ENCODE peak calls at places on chromosomes 3 and 15, in five cellular contexts. One of them, this sample, is unnamed.
A peak's percentile ranks its signal among the peaks of the same experiment; 100 is the strongest.

GRCh38 chr3:5499404-5499803 is 311.9 kb downstream of the EDEM1 start:
- DNase-seq in cardiac fibroblast: no peak
- DNase-seq in coronary artery: no peak
- DNase-seq in upper lobe of right lung: no peak
- DNase-seq in epithelial cell of esophagus: no peak
- DNase-seq in this sample: no peak

GRCh38 chr15:40307421-40308165 is at the start of gene PLCB2:
- DNase-seq in coronary artery: no peak
- DNase-seq in cardiac fibroblast: no peak
- DNase-seq in epithelial cell of esophagus: no peak
- DNase-seq in upper lobe of right lung: peak; percentile 81
- DNase-seq in this sample: no peak

GRCh38 chr3:72601049-72601448 is 247.2 kb downstream of the SHQ1 start:
- DNase-seq in cardiac fibroblast: no peak
- DNase-seq in coronary artery: no peak
- DNase-seq in epithelial cell of esophagus: no peak
- DNase-seq in upper lobe of right lung: no peak
- DNase-seq in this sample: no peak

GRCh38 chr3:159401069-159401468 is 587.6 kb upstream of the IL12A start:
- DNase-seq in coronary artery: no peak
- DNase-seq in cardiac fibroblast: no peak
- DNase-seq in epithelial cell of esophagus: no peak
- DNase-seq in upper lobe of right lung: no peak
- DNase-seq in this sample: no peak

GRCh38 chr3:136959599-136959998 is 1.8 kb downstream of the IL20RB start:
- DNase-seq in coronary artery: no peak
- DNase-seq in upper lobe of right lung: no peak
- DNase-seq in epithelial cell of esophagus: no peak
- DNase-seq in cardiac fibroblast: no peak
- DNase-seq in this sample: no peak

GRCh38 chr15:55255714-55256113 is 33.9 kb downstream of the RAB27A start:
- DNase-seq in upper lobe of right lung: no peak
- DNase-seq in coronary artery: no peak
- DNase-seq in cardiac fibroblast: no peak
- DNase-seq in epithelial cell of esophagus: no peak
- DNase-seq in this sample: no peak

GRCh38 chr3:184335661-184336483 is 1.5 kb upstream of the FAM131A start:
- DNase-seq in epithelial cell of esophagus: peak; percentile 80
- DNase-seq in upper lobe of right lung: peak; percentile 94
- DNase-seq in coronary artery: peak; percentile 91
- DNase-seq in cardiac fibroblast: peak; percentile 80
- DNase-seq in this sample: peak; percentile 93

GRCh38 chr15:48634934-48635333 is 10.6 kb downstream of the FBN1 start:
- DNase-seq in cardiac fibroblast: peak; percentile 57
- DNase-seq in coronary artery: no peak
- DNase-seq in epithelial cell of esophagus: no peak
- DNase-seq in upper lobe of right lung: no peak
- DNase-seq in this sample: peak; percentile 55

GRCh38 chr3:27485853-27486252 is 1.7 kb upstream of the SLC4A7 start:
- DNase-seq in cardiac fibroblast: no peak
- DNase-seq in upper lobe of right lung: no peak
- DNase-seq in coronary artery: no peak
- DNase-seq in epithelial cell of esophagus: no peak
- DNase-seq in this sample: no peak

GRCh38 chr3:157063926-157064325 is 96.0 kb downstream of the CCNL1 start:
- DNase-seq in cardiac fibroblast: no peak
- DNase-seq in coronary artery: no peak
- DNase-seq in epithelial cell of esophagus: no peak
- DNase-seq in upper lobe of right lung: no peak
- DNase-seq in this sample: peak; percentile 68

GRCh38 chr3:152257246-152258074 is 11.3 kb upstream of the MBNL1 start:
- DNase-seq in cardiac fibroblast: peak; percentile 67
- DNase-seq in epithelial cell of esophagus: no peak
- DNase-seq in coronary artery: no peak
- DNase-seq in upper lobe of right lung: no peak
- DNase-seq in this sample: peak; percentile 26

GRCh38 chr3:126159476-126159875 is 20.9 kb downstream of the ALDH1L1 start:
- DNase-seq in epithelial cell of esophagus: no peak
- DNase-seq in upper lobe of right lung: no peak
- DNase-seq in cardiac fibroblast: no peak
- DNase-seq in coronary artery: no peak
- DNase-seq in this sample: no peak

GRCh38 chr3:65873869-65874268 is 164.8 kb downstream of the MAGI1 start:
- DNase-seq in upper lobe of right lung: no peak
- DNase-seq in coronary artery: no peak
- DNase-seq in cardiac fibroblast: no peak
- DNase-seq in epithelial cell of esophagus: no peak
- DNase-seq in this sample: no peak

GRCh38 chr3:197154-197855 is 742 bp downstream of the CHL1 start:
- DNase-seq in cardiac fibroblast: no peak
- DNase-seq in upper lobe of right lung: peak; percentile 63
- DNase-seq in coronary artery: no peak
- DNase-seq in epithelial cell of esophagus: no peak
- DNase-seq in this sample: no peak

DNA sequence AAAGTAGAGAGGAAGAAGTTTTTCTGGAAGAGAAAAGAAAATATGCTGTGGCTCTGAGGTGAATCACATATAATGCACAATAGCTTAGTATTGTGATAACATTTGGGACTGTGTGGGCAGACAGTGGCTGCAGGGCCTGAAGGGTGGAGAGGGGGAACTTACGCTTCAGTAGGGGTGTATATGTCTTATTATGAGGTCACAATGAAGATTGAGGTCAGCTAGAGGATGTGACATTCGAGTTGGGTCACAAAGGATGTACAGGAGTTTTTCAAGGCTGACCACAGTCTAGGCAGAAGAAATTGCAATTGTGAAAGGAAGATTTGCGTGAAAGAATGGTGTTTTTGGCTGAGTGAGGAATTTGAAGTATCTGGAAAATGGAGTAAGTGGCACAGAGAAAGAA is 414.8 kb downstream of the LPP start:
- DNase-seq in upper lobe of right lung: no peak
- DNase-seq in coronary artery: no peak
- DNase-seq in cardiac fibroblast: peak; percentile 72
- DNase-seq in epithelial cell of esophagus: no peak
- DNase-seq in this sample: no peak
- H3K4me3 ChIP-seq in upper lobe of right lung: no peak overlapping the region
- H3K4me3 ChIP-seq in coronary artery: no peak overlapping the region
- H3K4me3 ChIP-seq in cardiac fibroblast: no peak overlapping the region
- H3K4me3 ChIP-seq in epithelial cell of esophagus: no peak overlapping the region
- H3K4me3 ChIP-seq in this sample: no peak overlapping the region

DNA sequence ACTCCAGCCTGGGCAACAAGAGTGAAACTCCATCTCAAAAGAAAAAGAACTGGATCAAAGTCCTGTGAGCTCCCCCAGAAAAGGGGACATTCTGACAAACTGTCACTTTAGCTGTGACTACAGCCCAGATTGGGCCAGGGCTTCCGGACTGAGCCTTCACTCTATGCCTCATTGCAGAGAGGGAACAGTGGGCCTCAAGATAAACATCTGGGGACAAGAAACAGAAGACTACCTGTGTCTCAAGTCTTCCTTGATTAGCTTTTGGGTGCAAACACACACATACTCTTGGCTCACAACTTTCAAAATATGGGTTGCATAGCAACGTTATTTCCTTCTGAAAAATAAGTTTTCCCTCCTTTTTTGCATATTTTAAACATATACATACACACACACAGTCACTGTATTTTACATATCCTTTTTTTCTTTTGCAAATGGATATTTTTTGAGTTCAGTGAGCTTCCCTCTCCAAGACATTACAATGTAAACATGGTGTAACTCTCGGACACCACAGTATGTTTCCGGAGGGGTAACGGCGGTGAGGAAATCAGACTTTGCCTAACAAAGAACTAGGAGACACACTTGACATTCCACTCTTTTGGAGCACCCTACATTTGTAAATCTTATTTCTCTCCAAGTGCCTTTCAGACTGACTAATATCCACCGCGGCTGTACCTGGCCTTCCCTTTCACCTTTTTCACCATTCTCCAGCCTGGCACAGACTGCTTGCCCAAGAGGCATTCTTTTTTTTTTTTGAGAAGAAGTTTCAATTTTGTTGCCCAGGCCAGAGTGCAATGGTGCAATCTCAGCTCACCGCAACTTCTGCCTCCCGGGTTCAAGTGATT is 3.5 kb downstream of the TKT start:
- DNase-seq in upper lobe of right lung: no peak
- DNase-seq in coronary artery: no peak
- DNase-seq in cardiac fibroblast: peak; percentile 19
- DNase-seq in epithelial cell of esophagus: peak; percentile 35
- DNase-seq in this sample: no peak
- H3K4me3 ChIP-seq in upper lobe of right lung: peak overlapping the region; percentile 14
- H3K4me3 ChIP-seq in coronary artery: no peak overlapping the region
- H3K4me3 ChIP-seq in cardiac fibroblast: peak overlapping the region; percentile 9
- H3K4me3 ChIP-seq in epithelial cell of esophagus: peak overlapping the region; percentile 19
- H3K4me3 ChIP-seq in this sample: peak overlapping the region; percentile 99

GRCh38 chr15:33153548-33153947 is 41.0 kb downstream of the FMN1 start:
- DNase-seq in cardiac fibroblast: no peak
- DNase-seq in coronary artery: no peak
- DNase-seq in upper lobe of right lung: no peak
- DNase-seq in epithelial cell of esophagus: no peak
- DNase-seq in this sample: no peak
- H3K4me3 ChIP-seq in cardiac fibroblast: no peak overlapping the region
- H3K4me3 ChIP-seq in coronary artery: peak overlapping the region; percentile 53
- H3K4me3 ChIP-seq in upper lobe of right lung: peak overlapping the region; percentile 35
- H3K4me3 ChIP-seq in epithelial cell of esophagus: no peak overlapping the region
- H3K4me3 ChIP-seq in this sample: no peak overlapping the region

DNA sequence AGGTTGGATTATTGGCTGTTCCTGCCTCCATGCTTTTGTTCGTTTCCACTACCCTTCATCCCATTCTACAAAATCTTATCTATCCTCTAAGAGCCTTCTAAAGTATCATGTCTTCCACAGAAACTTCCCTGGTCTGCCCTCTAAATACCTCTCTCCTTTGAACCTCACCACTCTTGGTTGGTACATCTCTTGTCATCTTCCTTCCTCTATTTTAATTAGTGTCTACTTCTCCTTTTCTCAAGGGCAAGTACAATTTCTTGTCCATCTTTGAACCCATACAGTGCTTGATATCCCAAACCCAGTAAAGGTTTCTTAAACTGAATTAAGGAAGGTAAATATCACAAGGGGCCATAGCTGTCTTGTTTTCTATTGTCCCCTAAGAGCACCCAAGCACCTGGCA is 2.5 kb upstream of the DAPK2 start:
- DNase-seq in coronary artery: no peak
- DNase-seq in cardiac fibroblast: no peak
- DNase-seq in epithelial cell of esophagus: no peak
- DNase-seq in upper lobe of right lung: no peak
- DNase-seq in this sample: no peak
- H3K4me3 ChIP-seq in coronary artery: no peak overlapping the region
- H3K4me3 ChIP-seq in cardiac fibroblast: no peak overlapping the region
- H3K4me3 ChIP-seq in epithelial cell of esophagus: no peak overlapping the region
- H3K4me3 ChIP-seq in upper lobe of right lung: no peak overlapping the region
- H3K4me3 ChIP-seq in this sample: no peak overlapping the region

DNA sequence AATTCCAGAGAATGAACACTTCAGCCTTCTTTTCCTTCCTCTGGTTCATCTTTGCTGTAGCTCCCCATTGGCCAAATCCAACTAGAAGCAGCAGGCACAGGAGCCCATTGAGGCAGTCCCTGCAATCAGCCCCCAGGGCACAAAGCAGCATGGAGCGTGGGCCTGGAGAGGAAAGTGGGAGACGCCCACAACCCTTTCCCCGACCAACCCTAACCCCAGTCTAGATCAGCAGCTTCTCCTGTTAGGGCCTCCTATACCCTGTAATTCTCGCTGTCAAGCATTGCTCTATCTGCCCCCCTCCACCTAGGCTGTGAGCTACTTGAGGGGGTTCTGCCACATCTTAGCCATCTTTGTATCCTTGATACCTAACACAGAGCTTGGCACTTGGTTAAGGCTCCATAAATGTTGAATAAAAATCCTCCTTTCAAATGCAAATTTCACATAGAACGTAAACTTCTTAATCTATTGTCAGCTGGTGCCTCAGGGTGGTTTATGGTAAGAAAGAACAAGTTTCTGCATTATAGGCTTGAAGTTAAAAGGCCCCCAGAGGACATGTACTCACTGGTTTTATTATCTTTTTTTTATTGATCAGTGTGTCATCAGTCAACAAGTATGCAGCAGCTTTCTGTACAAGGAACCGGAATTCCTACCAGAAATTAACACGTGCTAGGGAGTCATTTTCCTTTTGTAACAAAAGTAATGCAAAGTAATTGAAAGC is 97.9 kb upstream of the PFN2 start:
- DNase-seq in upper lobe of right lung: no peak
- DNase-seq in cardiac fibroblast: no peak
- DNase-seq in epithelial cell of esophagus: no peak
- DNase-seq in coronary artery: no peak
- DNase-seq in this sample: no peak
- H3K4me3 ChIP-seq in upper lobe of right lung: no peak overlapping the region
- H3K4me3 ChIP-seq in cardiac fibroblast: no peak overlapping the region
- H3K4me3 ChIP-seq in epithelial cell of esophagus: no peak overlapping the region
- H3K4me3 ChIP-seq in coronary artery: no peak overlapping the region
- H3K4me3 ChIP-seq in this sample: no peak overlapping the region

GRCh38 chr3:11060500-11061251 is 68.1 kb downstream of the SLC6A1 start:
- DNase-seq in upper lobe of right lung: peak; percentile 87
- DNase-seq in epithelial cell of esophagus: peak; percentile 73
- DNase-seq in coronary artery: no peak
- DNase-seq in cardiac fibroblast: peak; percentile 66
- DNase-seq in this sample: peak; percentile 83
- H3K4me3 ChIP-seq in upper lobe of right lung: peak overlapping the region; percentile 21
- H3K4me3 ChIP-seq in epithelial cell of esophagus: no peak overlapping the region
- H3K4me3 ChIP-seq in coronary artery: peak overlapping the region; percentile 69
- H3K4me3 ChIP-seq in cardiac fibroblast: peak overlapping the region; percentile 21
- H3K4me3 ChIP-seq in this sample: peak overlapping the region; percentile 40